ENCODE peak calls at places on chromosomes 3 and 15, in nine cellular contexts. Q is OCI-LY7; N is GM23338; E is transverse colon; L is cardiac muscle cell; K is colonic mucosa; I is CD8-positive, alpha-beta memory T cell; R is fibroblast of lung; T is IMR-90. O is an unnamed sample.

GRCh38 chr3:120425196-120425595 is 25.6 kb downstream of the FSTL1 start:
- DNase-seq in T (no peak), E (no peak), I (no peak), Q (no peak), N (no peak), L (no peak), R (no peak), K (no peak), O (peak; percentile 7)

GRCh38 chr15:48040166-48040817 is 80.5 kb upstream of the SLC24A5 start:
- DNase-seq in I (no peak), T (peak; percentile 9), E (peak; percentile 30), R (peak; percentile 66), N (no peak), Q (no peak), L (no peak), K (peak; percentile 29), O (no peak)

GRCh38 chr15:36757189-36757814 is 177.9 kb downstream of the CDIN1 start:
- DNase-seq in R (peak; percentile 75), T (peak; percentile 26), L (no peak), Q (no peak), I (no peak), K (no peak), E (no peak), N (no peak), O (no peak)

GRCh38 chr3:88168171-88168570 is 18.4 kb downstream of the C3orf38 start:
- DNase-seq in I (no peak), L (no peak), Q (no peak), T (no peak), N (no peak), E (no peak), R (no peak), K (no peak), O (no peak)

GRCh38 chr3:32500880-32501784 is 1.5 kb downstream of the CMTM6 start:
- DNase-seq in T (no peak), E (no peak), I (no peak), N (peak; percentile 28), Q (peak; percentile 28), K (no peak), L (no peak), R (no peak), O (no peak)

GRCh38 chr15:79243723-79244122 is 38.8 kb upstream of the ANKRD34C start:
- DNase-seq in I (no peak), Q (no peak), R (no peak), K (no peak), T (no peak), L (peak; percentile 74), N (no peak), E (no peak), O (no peak)

GRCh38 chr3:37329465-37329864 is 155.1 kb upstream of the LRRFIP2 start:
- DNase-seq in N (no peak), R (no peak), T (no peak), Q (no peak), L (no peak), E (no peak), K (no peak), I (no peak), O (no peak)

GRCh38 chr15:46297766-46298165 is 662.9 kb downstream of the SQOR start:
- DNase-seq in R (no peak), Q (peak; percentile 57), N (no peak), K (no peak), L (no peak), I (no peak), T (no peak), E (no peak), O (no peak)

GRCh38 chr15:68599560-68600071 is 20.8 kb downstream of the CORO2B start:
- DNase-seq in E (no peak), T (peak; percentile 75), N (peak; percentile 93), L (peak; percentile 57), I (no peak), Q (peak; percentile 55), K (no peak), R (peak; percentile 82), O (no peak)

GRCh38 chr3:196528639-196529233 is 13.6 kb upstream of the SMCO1 start:
- DNase-seq in I (peak; percentile 73), N (peak; percentile 87), K (peak; percentile 81), R (peak; percentile 59), T (peak; percentile 26), L (peak; percentile 72), E (peak; percentile 79), Q (peak; percentile 77), O (peak; percentile 72)

GRCh38 chr3:102141096-102141912 is 292.0 kb downstream of the NFKBIZ start:
- DNase-seq in Q (no peak), T (peak; percentile 67), I (no peak), E (no peak), R (peak; percentile 28), K (no peak), L (peak; percentile 2), N (no peak), O (no peak)
- H3K27ac ChIP-seq in Q (no peak overlapping the region), T (no peak overlapping the region), I (no peak overlapping the region), E (peak overlapping the region; percentile 6), R (no peak overlapping the region), K (no peak overlapping the region), L (peak overlapping the region; percentile 25), N (no peak overlapping the region), O (no peak overlapping the region)

DNA sequence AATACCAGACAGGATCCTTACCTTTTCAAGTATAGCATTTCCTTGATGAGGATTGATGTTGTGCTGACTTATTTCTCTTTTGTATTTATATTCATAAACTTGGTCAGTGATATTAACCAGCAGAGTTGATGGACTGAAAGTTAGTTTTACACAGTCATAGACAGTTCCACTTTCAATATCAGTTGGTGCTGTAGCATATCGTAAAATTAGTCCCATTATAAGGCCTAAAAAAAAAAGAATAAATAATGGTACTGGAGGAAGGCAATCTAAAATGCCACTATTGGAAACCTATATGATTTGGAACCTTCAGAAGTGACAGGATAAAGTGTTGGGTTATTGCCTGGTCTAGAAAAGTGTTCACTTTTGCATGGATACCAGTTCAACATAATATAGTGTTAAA is 16.3 kb downstream of the SLC9A9 start:
- DNase-seq in E (no peak), K (no peak), L (no peak), I (no peak), N (no peak), T (no peak), Q (no peak), R (no peak), O (no peak)
- H3K27ac ChIP-seq in E (no peak overlapping the region), K (no peak overlapping the region), L (no peak overlapping the region), I (no peak overlapping the region), N (no peak overlapping the region), T (no peak overlapping the region), Q (no peak overlapping the region), R (no peak overlapping the region), O (no peak overlapping the region)

GRCh38 chr15:60421544-60421943 is 23.8 kb upstream of the ANXA2 start:
- DNase-seq in L (no peak), I (no peak), Q (no peak), N (no peak), T (peak; percentile 89), R (peak; percentile 83), K (no peak), E (no peak), O (no peak)

GRCh38 chr15:60423540-60423939 is 25.8 kb upstream of the ANXA2 start:
- DNase-seq in N (peak; percentile 77), E (no peak), R (peak; percentile 94), Q (no peak), K (no peak), L (peak; percentile 75), I (no peak), T (peak; percentile 92), O (no peak)

GRCh38 chr15:60426870-60427528 is 29.2 kb upstream of the ANXA2 start:
- DNase-seq in T (peak; percentile 85), Q (no peak), R (peak; percentile 84), E (no peak), L (no peak), K (no peak), I (no peak), N (no peak), O (no peak)

GRCh38 chr15:60420322-60420721 is 22.5 kb upstream of the ANXA2 start:
- DNase-seq in K (no peak), T (no peak), L (no peak), E (no peak), N (no peak), Q (no peak), I (no peak), R (no peak), O (no peak)

DNA sequence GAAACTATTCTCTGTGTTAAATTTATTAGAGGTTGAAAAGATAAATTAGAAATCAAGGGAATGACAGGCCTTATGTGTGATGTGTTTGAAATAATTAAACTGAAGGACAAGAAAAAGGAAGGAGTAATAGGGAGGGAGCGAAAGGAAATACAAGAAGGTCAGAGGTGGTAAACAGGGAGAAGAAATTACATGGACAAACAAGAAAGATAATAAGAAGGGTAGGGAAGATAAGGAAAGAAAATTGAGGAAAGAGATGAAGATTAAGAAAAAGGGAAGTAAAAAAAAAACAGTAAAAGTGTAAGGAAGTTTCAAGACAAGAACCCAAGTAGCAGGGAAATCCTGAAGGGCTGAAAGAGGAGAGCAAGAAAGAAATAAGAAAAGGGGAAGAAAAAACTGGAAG is 26.2 kb upstream of the ANXA2 start:
- DNase-seq in I (no peak), K (no peak), E (no peak), N (no peak), Q (no peak), L (no peak), R (no peak), T (no peak), O (no peak)
- H3K27ac ChIP-seq in I (no peak overlapping the region), K (no peak overlapping the region), E (no peak overlapping the region), N (no peak overlapping the region), Q (no peak overlapping the region), L (no peak overlapping the region), R (peak overlapping the region; percentile 63), T (no peak overlapping the region), O (peak overlapping the region; percentile 45)

DNA sequence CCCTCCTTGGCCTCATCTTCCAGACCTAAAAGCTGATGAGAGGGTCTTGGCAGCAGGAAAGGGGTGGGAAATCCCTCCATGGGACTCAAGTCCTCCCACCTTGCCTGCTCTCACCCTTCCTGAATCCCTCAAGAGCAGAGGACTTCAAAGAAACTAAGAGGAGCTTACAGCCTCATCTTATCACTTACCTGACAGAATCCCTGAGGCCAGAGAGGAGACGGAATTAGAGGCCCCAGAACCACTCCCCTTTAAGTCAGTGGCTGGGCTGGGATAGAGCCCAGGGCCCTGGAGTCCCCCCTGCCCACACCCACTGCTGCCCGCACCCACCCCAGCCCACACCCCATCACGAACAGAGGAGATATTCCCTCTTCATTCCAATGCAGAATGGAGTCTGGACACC is 15.2 kb downstream of the LOXL1 start:
- DNase-seq in R (no peak), L (no peak), Q (no peak), E (no peak), I (no peak), K (no peak), T (no peak), N (no peak), O (no peak)
- H3K27ac ChIP-seq in R (peak overlapping the region; percentile 76), L (peak overlapping the region; percentile 4), Q (no peak overlapping the region), E (no peak overlapping the region), I (no peak overlapping the region), K (no peak overlapping the region), T (peak overlapping the region; percentile 73), N (no peak overlapping the region), O (peak overlapping the region; percentile 90)

GRCh38 chr15:66290007-66290406 is 3.4 kb upstream of the DIS3L start:
- DNase-seq in R (no peak), K (no peak), I (no peak), Q (no peak), L (no peak), N (no peak), T (no peak), E (no peak), O (no peak)
- H3K27ac ChIP-seq in R (no peak overlapping the region), K (no peak overlapping the region), I (no peak overlapping the region), Q (no peak overlapping the region), L (no peak overlapping the region), N (no peak overlapping the region), T (no peak overlapping the region), E (no peak overlapping the region), O (no peak overlapping the region)

O was measured in coronary artery.